ENCODE peak calls at places on chromosomes 2 and 18, in nine cellular contexts. D is cardiac fibroblast, G is neural progenitor cell, B is right lobe of liver, C is breast epithelium, O is sigmoid colon, T is uterus, P is epithelial cell of esophagus, K is PC-3. A is an unnamed sample.

GRCh38 chr2:147844691-147845607 is at the start of gene ACVR2A:
- DNase-seq in P (peak; percentile 52), B (peak; percentile 60), C (no peak), G (peak; percentile 83), O (peak; percentile 69), K (peak; percentile 28), D (peak; percentile 51), T (peak; percentile 34), A (peak; percentile 29)

GRCh38 chr2:111194835-111195621 is 74.3 kb downstream of the BCL2L11 start:
- DNase-seq in T (no peak), D (no peak), G (peak; percentile 22), P (no peak), C (no peak), O (no peak), K (no peak), B (no peak), A (no peak)

GRCh38 chr2:64781991-64782390 is 128.3 kb upstream of the SERTAD2 start:
- DNase-seq in B (no peak), G (no peak), K (peak; percentile 49), D (peak; percentile 70), T (no peak), O (no peak), P (peak; percentile 47), C (no peak), A (no peak)

GRCh38 chr18:75247601-75248421 is 37.2 kb downstream of the TSHZ1 start:
- DNase-seq in D (peak; percentile 77), B (no peak), O (no peak), P (peak; percentile 29), K (peak; percentile 15), G (no peak), C (no peak), T (no peak), A (peak; percentile 82)

GRCh38 chr2:112162956-112163355 is 24.8 kb downstream of the FBLN7 start:
- DNase-seq in G (no peak), C (no peak), B (no peak), P (no peak), O (no peak), K (no peak), D (no peak), T (no peak), A (no peak)

GRCh38 chr2:234747032-234747431 is 204.8 kb upstream of the SH3BP4 start:
- DNase-seq in B (no peak), D (peak; percentile 44), K (no peak), O (no peak), P (no peak), C (no peak), G (no peak), T (no peak), A (peak; percentile 70)

GRCh38 chr2:69734040-69734611 is 7.8 kb upstream of the ANXA4 start:
- DNase-seq in P (no peak), T (no peak), K (no peak), B (no peak), G (no peak), O (no peak), D (no peak), C (no peak), A (no peak)

GRCh38 chr2:65430515-65431416 is 1.6 kb downstream of the SPRED2 start:
- DNase-seq in B (peak; percentile 66), C (no peak), T (peak; percentile 52), P (peak; percentile 65), O (peak; percentile 81), D (peak; percentile 59), K (peak; percentile 69), G (peak; percentile 73), A (peak; percentile 59)

GRCh38 chr18:48123324-48123723 is 192.9 kb upstream of the SMAD2 start:
- DNase-seq in O (peak; percentile 30), C (no peak), P (no peak), B (no peak), K (no peak), G (no peak), D (no peak), T (no peak), A (no peak)

GRCh38 chr2:239758325-239758877 is 266.7 kb downstream of the NDUFA10 start:
- DNase-seq in G (no peak), T (no peak), B (no peak), K (peak; percentile 74), C (no peak), P (no peak), O (no peak), D (no peak), A (peak; percentile 15)

GRCh38 chr2:25230626-25231311 is 62.4 kb upstream of the POMC start:
- DNase-seq in G (no peak), O (no peak), K (no peak), T (no peak), B (no peak), D (no peak), C (no peak), P (no peak), A (no peak)

GRCh38 chr18:56124186-56124585 is 514.2 kb downstream of the TXNL1 start:
- DNase-seq in G (no peak), P (peak; percentile 91), C (no peak), T (no peak), O (no peak), D (peak; percentile 83), B (no peak), K (peak; percentile 69), A (peak; percentile 21)

GRCh38 chr2:85247591-85247990 is 80.2 kb downstream of the TGOLN2 start:
- DNase-seq in K (no peak), O (no peak), P (no peak), B (no peak), D (no peak), G (no peak), C (no peak), T (no peak), A (no peak)
- H3K4me3 ChIP-seq in K (no peak overlapping the region), O (no peak overlapping the region), P (no peak overlapping the region), B (no peak overlapping the region), D (no peak overlapping the region), G (no peak overlapping the region), C (no peak overlapping the region), T (no peak overlapping the region), A (no peak overlapping the region)

DNA sequence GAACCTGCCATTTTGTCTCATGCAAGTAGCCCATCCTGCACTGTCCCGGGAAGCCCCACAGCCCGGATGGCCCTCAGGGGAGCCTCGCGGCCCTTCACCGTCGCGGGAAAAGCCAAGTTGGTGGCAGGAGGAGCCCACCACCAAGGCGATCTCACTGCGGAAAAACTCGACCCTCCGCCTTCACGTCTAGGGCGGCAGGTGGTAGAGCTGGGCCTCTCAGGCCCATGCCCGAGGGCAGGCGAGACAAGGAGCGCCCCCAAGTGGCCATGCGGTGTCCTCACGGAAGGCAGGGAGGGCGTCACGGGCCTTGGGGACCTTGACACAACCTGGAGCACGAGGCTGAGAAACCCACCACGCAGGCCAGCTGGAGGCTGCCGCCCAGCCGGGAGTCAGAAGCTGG is 34.8 kb upstream of the SKA1 start:
- DNase-seq in B (no peak), C (no peak), T (no peak), O (no peak), P (no peak), D (no peak), K (no peak), G (no peak), A (no peak)
- TF ChIP-seq CTCF in B (no peak), C (no peak), T (no peak), O (no peak), P (no peak), D (no peak), K (no peak), G (peak; percentile 10), A (peak; percentile 4)

DNA sequence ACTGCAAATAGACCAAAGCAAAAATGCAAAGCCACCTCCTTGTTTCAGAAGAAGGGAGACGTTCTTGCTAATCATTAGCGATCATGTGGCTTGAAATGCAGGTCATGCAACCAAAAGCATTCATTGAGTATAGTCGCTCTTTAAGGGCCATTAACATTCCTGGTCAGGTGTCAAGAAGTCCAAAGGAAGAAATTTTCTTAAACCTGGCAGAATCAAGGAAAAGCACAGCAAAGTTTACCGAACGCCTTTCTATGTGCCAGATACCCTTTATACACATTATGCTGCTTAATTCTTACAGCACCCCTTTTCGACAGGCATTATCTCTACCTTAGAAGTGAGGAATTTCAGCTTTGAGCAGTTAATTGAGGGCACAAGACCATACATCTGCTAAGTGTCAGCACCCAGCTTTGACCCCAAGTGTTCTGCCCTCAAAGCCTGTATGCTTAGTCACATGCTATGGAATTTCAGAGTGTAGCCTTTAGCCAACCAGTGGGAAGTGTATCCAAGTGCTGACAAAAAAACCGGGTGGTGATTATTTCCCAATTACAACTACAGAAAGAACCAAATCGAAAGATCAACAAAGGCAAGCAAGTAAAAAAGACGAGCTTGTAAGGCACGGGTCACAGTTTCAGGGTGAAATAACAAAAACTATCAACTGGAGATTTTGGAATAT is 70.8 kb downstream of the EPHA4 start:
- DNase-seq in O (no peak), T (no peak), P (peak; percentile 48), K (no peak), G (no peak), D (peak; percentile 35), C (no peak), B (no peak), A (peak; percentile 43)
- H3K4me3 ChIP-seq in O (no peak overlapping the region), T (no peak overlapping the region), P (no peak overlapping the region), K (no peak overlapping the region), G (no peak overlapping the region), D (no peak overlapping the region), C (no peak overlapping the region), B (no peak overlapping the region), A (no peak overlapping the region)

GRCh38 chr2:79001285-79001684 is 24.2 kb upstream of the REG3G start:
- DNase-seq in T (no peak), D (no peak), O (no peak), C (no peak), P (no peak), B (no peak), G (no peak), K (no peak), A (no peak)
- TF ChIP-seq CTCF in T (no peak), D (no peak), O (no peak), C (no peak), P (no peak), B (no peak), G (no peak), K (no peak), A (no peak)

DNA sequence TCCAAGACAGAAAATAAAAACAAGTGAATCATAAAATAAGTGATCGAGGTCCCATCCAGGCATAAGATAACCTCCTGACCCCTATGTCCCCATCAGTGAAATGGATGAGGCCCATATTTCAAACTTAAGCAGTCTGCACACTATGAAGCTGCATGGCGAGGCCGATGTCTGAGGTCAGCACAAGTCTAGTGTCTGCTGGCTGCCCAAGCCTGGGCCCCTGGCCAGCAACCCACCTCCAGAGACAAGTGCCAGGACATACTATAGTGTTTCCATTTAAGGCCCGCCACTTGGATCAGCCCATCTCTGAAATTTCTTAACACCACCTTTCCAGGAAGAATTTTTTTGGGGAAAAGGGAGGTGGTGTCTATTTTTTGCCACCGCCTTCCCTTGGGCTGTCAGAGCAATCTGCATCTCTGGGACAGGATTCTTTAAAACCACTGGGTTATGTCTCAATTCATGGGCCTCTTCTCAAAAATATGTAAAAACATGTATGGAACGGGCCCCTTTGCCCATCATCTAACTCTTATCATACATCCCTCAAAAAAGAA is 1.8 kb downstream of the ACVR1 start:
- DNase-seq in K (no peak), G (no peak), D (no peak), O (no peak), B (peak; percentile 58), P (no peak), T (peak; percentile 25), C (no peak), A (peak; percentile 16)
- H3K4me3 ChIP-seq in K (peak overlapping the region; percentile 87), G (peak overlapping the region; percentile 93), D (peak overlapping the region; percentile 79), O (peak overlapping the region; percentile 90), B (peak overlapping the region; percentile 39), P (peak overlapping the region; percentile 71), T (peak overlapping the region; percentile 97), C (peak overlapping the region; percentile 89), A (peak overlapping the region; percentile 81)